ENCODE peak calls at places on chromosome 20, in five cellular contexts. O is mesothelial cell of epicardium, H is mammary epithelial cell, W is lower lobe of right lung, F is GM06990. K is an unnamed sample.
A peak's percentile ranks its signal among the peaks of the same experiment; 100 is the strongest.

GRCh38 chr20:41080866-41081265 is 52.2 kb downstream of the TOP1 start:
- DNase-seq in O (no peak), H (no peak), W (no peak), F (no peak), K (no peak)

GRCh38 chr20:47922280-47922675 is 137.0 kb upstream of the SULF2 start:
- DNase-seq in O (no peak), H (peak; percentile 32), W (no peak), F (no peak), K (no peak)

GRCh38 chr20:47276856-47277541 is 79.5 kb downstream of the ZMYND8 start:
- DNase-seq in O (no peak), H (no peak), W (no peak), F (no peak), K (no peak)

GRCh38 chr20:8320306-8320705 is 188.2 kb downstream of the PLCB1 start:
- DNase-seq in O (no peak), H (no peak), W (no peak), F (no peak), K (no peak)

GRCh38 chr20:36644032-36644712 is 1.8 kb downstream of the SLA2 start:
- DNase-seq in O (no peak), H (no peak), W (no peak), F (peak; percentile 21), K (no peak)

GRCh38 chr20:59328071-59328470 is 27.7 kb downstream of the EDN3 start:
- DNase-seq in O (no peak), H (no peak), W (no peak), F (no peak), K (no peak)

GRCh38 chr20:8782804-8783203 is 286.1 kb upstream of the PLCB4 start:
- DNase-seq in O (no peak), H (no peak), W (no peak), F (no peak), K (no peak)

GRCh38 chr20:2741881-2742280 is 49.3 kb downstream of the EBF4 start:
- DNase-seq in O (no peak), H (no peak), W (no peak), F (no peak), K (no peak)

GRCh38 chr20:17810847-17811604 is 111.3 kb downstream of the BANF2 start:
- DNase-seq in O (no peak), H (no peak), W (no peak), F (no peak), K (no peak)

GRCh38 chr20:44064501-44065400 is 122.2 kb downstream of the JPH2 start:
- DNase-seq in O (no peak), H (no peak), W (no peak), F (no peak), K (no peak)

GRCh38 chr20:17498181-17498580 is 33.0 kb downstream of the BFSP1 start:
- DNase-seq in O (no peak), H (peak; percentile 58), W (no peak), F (no peak), K (no peak)

GRCh38 chr20:48448601-48449384 is 379.0 kb downstream of the PREX1 start:
- DNase-seq in O (no peak), H (no peak), W (no peak), F (no peak), K (no peak)

GRCh38 chr20:60765821-60766403 is 486.1 kb upstream of the CDH4 start:
- DNase-seq in O (no peak), H (no peak), W (no peak), F (no peak), K (no peak)

GRCh38 chr20:33843854-33844253 is 32.7 kb downstream of the CHMP4B start:
- DNase-seq in O (no peak), H (peak; percentile 37), W (no peak), F (peak; percentile 29), K (no peak)

GRCh38 chr20:24676978-24677370 is 207.5 kb downstream of the SYNDIG1 start:
- DNase-seq in O (no peak), H (no peak), W (no peak), F (no peak), K (no peak)

GRCh38 chr20:24675651-24676352 is 206.4 kb downstream of the SYNDIG1 start:
- DNase-seq in O (no peak), H (no peak), W (no peak), F (no peak), K (no peak)

GRCh38 chr20:24677626-24678328 is 208.3 kb downstream of the SYNDIG1 start:
- DNase-seq in O (no peak), H (no peak), W (no peak), F (no peak), K (no peak)

GRCh38 chr20:24674921-24675605 is 205.6 kb downstream of the SYNDIG1 start:
- DNase-seq in O (no peak), H (no peak), W (peak; percentile 2), F (no peak), K (no peak)

GRCh38 chr20:24676353-24676977 is 207.0 kb downstream of the SYNDIG1 start:
- DNase-seq in O (no peak), H (no peak), W (no peak), F (no peak), K (no peak)
- TF ChIP-seq CTCF in O (no peak), H (no peak), W (no peak), F (no peak), K (no peak)

GRCh38 chr20:56735087-56735642 is 106.1 kb downstream of the TFAP2C start:
- DNase-seq in O (no peak), H (no peak), W (no peak), F (no peak), K (no peak)

GRCh38 chr20:56730003-56730402 is 100.9 kb downstream of the TFAP2C start:
- DNase-seq in O (no peak), H (no peak), W (no peak), F (no peak), K (no peak)

GRCh38 chr20:56733967-56734366 is 104.9 kb downstream of the TFAP2C start:
- DNase-seq in O (no peak), H (no peak), W (no peak), F (no peak), K (no peak)

GRCh38 chr20:56731041-56731440 is 101.9 kb downstream of the TFAP2C start:
- DNase-seq in O (no peak), H (no peak), W (no peak), F (no peak), K (no peak)

GRCh38 chr20:56731496-56731895 is 102.4 kb downstream of the TFAP2C start:
- DNase-seq in O (no peak), H (no peak), W (no peak), F (no peak), K (no peak)
- TF ChIP-seq CTCF in O (no peak), H (no peak), W (no peak), F (no peak), K (no peak)

DNA sequence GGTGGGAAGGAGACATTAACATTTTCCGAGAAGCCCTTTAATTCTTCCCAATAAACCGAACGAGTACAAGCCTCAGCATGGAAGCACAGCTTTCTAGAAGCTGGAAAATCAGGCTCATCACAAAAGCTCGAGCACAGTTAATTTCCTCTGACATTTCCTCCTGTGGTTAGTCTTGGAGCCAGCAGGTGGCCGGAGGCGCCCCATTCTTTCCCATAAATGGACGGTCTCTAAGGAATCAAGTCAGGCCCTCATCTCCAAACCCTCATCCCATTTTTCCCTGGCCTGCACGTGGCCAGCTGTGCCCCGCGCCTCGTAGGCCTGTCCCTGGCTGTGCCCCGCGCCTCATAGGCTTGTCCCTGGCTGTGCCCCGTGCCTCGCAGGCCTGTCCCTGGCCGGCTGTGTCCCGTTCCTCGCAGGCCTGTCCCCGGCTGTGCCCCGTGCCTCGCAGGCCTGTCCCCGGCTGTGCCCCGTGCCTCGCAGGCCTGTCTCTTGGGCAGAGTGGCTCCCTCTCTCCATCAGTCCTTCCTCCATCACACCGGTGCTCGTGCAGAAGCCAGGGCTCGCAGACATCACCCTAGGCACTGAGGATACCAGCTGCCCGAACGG is 19.7 kb upstream of the NTSR1 start:
- DNase-seq in O (no peak), H (peak; percentile 24), W (no peak), F (no peak), K (no peak)
- TF ChIP-seq CTCF in O (no peak), H (peak; percentile 33), W (no peak), F (no peak), K (no peak)

GRCh38 chr20:12207875-12208274 is 290.2 kb downstream of the BTBD3 start:
- DNase-seq in O (no peak), H (peak; percentile 47), W (no peak), F (no peak), K (no peak)
- TF ChIP-seq CTCF in O (peak; percentile 60), H (peak; percentile 84), W (peak; percentile 58), F (peak; percentile 13), K (peak; percentile 29)

DNA sequence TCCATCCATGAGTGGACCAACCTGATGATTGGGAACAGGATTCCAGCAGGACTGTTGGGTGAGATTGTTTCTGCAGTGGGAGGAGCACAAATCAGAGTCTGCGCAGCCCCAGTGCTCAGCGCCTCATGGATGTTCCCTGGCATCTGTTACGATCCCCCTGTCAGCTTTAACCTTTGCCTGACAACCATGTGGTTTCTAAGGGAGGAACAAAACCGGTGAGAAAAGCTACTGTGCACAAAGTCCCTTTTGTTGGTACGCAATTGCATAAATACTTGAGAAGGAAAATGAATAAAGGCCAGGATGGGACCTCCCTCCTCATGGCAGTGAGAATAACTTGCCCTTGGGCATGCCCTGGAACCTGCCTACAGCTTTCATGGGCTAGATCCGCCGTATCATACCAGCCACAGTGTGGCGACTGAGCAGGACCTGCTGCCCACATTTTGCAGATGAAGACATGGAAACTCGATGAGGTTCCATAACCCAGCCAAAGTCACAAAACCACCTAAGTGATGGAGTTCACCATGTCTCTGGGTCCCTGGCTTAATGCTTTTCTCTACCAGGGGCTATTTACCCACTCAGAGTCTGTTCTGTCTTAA is 81.0 kb downstream of the RIN2 start:
- DNase-seq in O (no peak), H (no peak), W (no peak), F (no peak), K (no peak)
- TF ChIP-seq CTCF in O (no peak), H (no peak), W (no peak), F (no peak), K (no peak)

GRCh38 chr20:52783769-52784168 is 188.4 kb upstream of the TSHZ2 start:
- DNase-seq in O (no peak), H (peak; percentile 15), W (no peak), F (no peak), K (no peak)
- TF ChIP-seq CTCF in O (no peak), H (peak; percentile 37), W (peak; percentile 23), F (peak; percentile 25), K (peak; percentile 25)

DNA sequence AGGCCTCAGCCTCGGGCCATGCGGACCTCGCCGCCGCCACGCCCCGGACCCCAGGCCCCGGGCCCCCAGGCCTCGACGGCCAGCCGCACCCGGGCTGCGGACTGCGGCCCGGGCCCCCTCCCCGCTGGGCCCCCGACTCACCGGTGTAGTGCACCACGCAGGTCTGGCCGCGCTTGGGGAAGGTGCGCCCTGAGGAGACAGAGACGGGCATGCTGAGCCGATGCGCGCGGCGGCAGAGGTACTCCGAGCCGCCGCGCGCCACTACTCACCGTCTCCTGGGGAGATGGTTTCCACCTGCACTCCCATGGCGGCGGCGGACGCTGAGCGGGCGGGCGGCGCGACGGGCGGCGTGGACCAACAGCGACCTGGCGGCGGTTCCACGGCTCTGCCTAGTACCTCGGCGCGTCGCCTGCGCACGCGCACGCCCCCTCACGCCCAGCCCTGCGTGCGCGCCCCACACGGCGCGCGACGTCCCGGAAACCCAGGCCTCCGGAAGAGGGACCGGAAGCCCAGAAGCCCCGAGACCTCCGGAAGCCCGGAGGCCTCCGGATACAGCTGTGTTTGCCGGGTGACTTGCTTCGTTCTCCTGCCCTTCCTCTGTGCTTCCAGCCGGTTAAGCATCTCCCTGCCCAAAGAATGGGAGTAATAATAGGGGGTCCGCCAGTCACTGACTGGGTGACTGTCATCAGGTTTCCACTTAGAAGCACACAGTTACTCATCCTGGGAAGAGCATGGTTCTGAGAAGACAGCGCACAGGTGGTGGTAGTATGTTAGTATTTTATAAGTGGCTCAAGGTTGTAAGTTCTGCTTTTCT is at the start of gene FKBP1A:
- DNase-seq in O (peak; percentile 86), H (peak; percentile 92), W (peak; percentile 95), F (peak; percentile 98), K (peak; percentile 12)
- TF ChIP-seq CTCF in O (no peak), H (no peak), W (peak; percentile 41), F (no peak), K (no peak)

GRCh38 chr20:49603209-49603627 is 35.3 kb upstream of the PTGIS start:
- DNase-seq in O (no peak), H (no peak), W (no peak), F (no peak), K (no peak)
- TF ChIP-seq CTCF in O (no peak), H (peak; percentile 13), W (peak; percentile 11), F (peak; percentile 25), K (no peak)

K was measured in D721Med.